ENCODE peak calls at places on chromosomes 4 and X, in four cellular contexts. W is fibroblast of lung, O is upper lobe of left lung, A is tibial artery. X is an unnamed sample.

GRCh38 chr4:30094866-30095265 is 625.3 kb upstream of the PCDH7 start:
- DNase-seq in O (no peak), W (peak; percentile 44), A (no peak), X (no peak)

GRCh38 chrX:2425281-2426071 is 75.3 kb downstream of the DHRSX start:
- DNase-seq in W (no peak), A (no peak), O (no peak), X (no peak)

GRCh38 chrX:10531927-10532326 is 88.5 kb downstream of the MID1 start:
- DNase-seq in W (no peak), O (no peak), A (no peak), X (no peak)

GRCh38 chrX:23726196-23726595 is 16.9 kb downstream of the ACOT9 start:
- DNase-seq in O (no peak), W (no peak), A (no peak), X (no peak)

GRCh38 chr4:161929966-161930365 is 233.8 kb downstream of the FSTL5 start:
- DNase-seq in O (no peak), A (no peak), W (no peak), X (peak; percentile 15)

GRCh38 chrX:119518371-119518770 is 46.8 kb downstream of the STEEP1 start:
- DNase-seq in W (no peak), O (no peak), A (no peak), X (no peak)

GRCh38 chr4:140856692-140857091 is 100.5 kb upstream of the TBC1D9 start:
- DNase-seq in A (no peak), O (no peak), W (peak; percentile 55), X (peak; percentile 22)

GRCh38 chr4:48509543-48509942 is 19.5 kb downstream of the ZAR1 start:
- DNase-seq in W (no peak), A (no peak), O (no peak), X (no peak)

GRCh38 chr4:56434599-56435000 is 815 bp downstream of the PPAT start:
- DNase-seq in O (no peak), W (peak; percentile 54), A (no peak), X (peak; percentile 52)

GRCh38 chrX:2693526-2694002 is 2.5 kb downstream of the CD99 start:
- DNase-seq in W (no peak), A (no peak), O (no peak), X (no peak)

GRCh38 chr4:154577324-154577723 is 13.2 kb downstream of the FGA start:
- DNase-seq in A (no peak), O (no peak), W (no peak), X (no peak)

GRCh38 chr4:169244210-169244609 is 26.5 kb downstream of the SH3RF1 start:
- DNase-seq in O (no peak), W (no peak), A (no peak), X (no peak)

GRCh38 chr4:6229095-6229494 is 28.7 kb upstream of the JAKMIP1 start:
- DNase-seq in A (no peak), W (no peak), O (no peak), X (no peak)

GRCh38 chrX:72094894-72095293 is 36.8 kb downstream of the RTL5 start:
- DNase-seq in O (no peak), W (peak; percentile 18), A (no peak), X (no peak)

GRCh38 chrX:24990585-24990984 is 25.2 kb downstream of the ARX start:
- DNase-seq in W (no peak), O (no peak), A (no peak), X (no peak)

GRCh38 chr4:118154643-118155042 is 120.4 kb downstream of the NDST3 start:
- DNase-seq in A (no peak), O (no peak), W (peak; percentile 36), X (peak; percentile 24)

GRCh38 chr4:40916880-40917279 is 167.1 kb downstream of the NSUN7 start:
- DNase-seq in O (no peak), W (no peak), A (peak; percentile 36), X (peak; percentile 23)

GRCh38 chr4:44210750-44211149 is 237.9 kb downstream of the KCTD8 start:
- DNase-seq in W (no peak), O (no peak), A (no peak), X (no peak)